ENCODE peak calls at places on chromosomes 16 and 17, in five cellular contexts. D, B, H, S and A are unnamed samples.

GRCh38 chr16:73171380-73171779 is 123.5 kb upstream of the ZFHX3 start:
- DNase-seq in D (no peak), B (no peak), H (no peak), S (no peak), A (no peak)

GRCh38 chr17:58691701-58692238 is at the start of gene TEX14:
- DNase-seq in D (no peak), B (peak), H (no peak), S (no peak), A (no peak)

GRCh38 chr16:81597079-81597658 is 152.6 kb downstream of the CMIP start:
- DNase-seq in D (no peak), B (peak), H (no peak), S (no peak), A (no peak)

GRCh38 chr16:88857728-88858339 is 907 bp downstream of the TRAPPC2L start:
- DNase-seq in D (peak), B (peak), H (peak), S (peak), A (peak)

GRCh38 chr17:29084476-29085148 is 41.7 kb downstream of the PIPOX start:
- DNase-seq in D (no peak), B (no peak), H (peak), S (no peak), A (no peak)

GRCh38 chr17:16989953-16990860 is 18.3 kb upstream of the TNFRSF13B start:
- DNase-seq in D (no peak), B (no peak), H (no peak), S (no peak), A (no peak)

GRCh38 chr17:40315678-40316570 is 6.9 kb downstream of the RARA start:
- DNase-seq in D (no peak), B (no peak), H (no peak), S (no peak), A (no peak)

GRCh38 chr17:737561-738113 is 5.2 kb downstream of the TLCD3A start:
- DNase-seq in D (no peak), B (no peak), H (no peak), S (no peak), A (no peak)

GRCh38 chr17:27433521-27433920 is 22.7 kb upstream of the KSR1 start:
- DNase-seq in D (no peak), B (no peak), H (no peak), S (no peak), A (no peak)

GRCh38 chr16:82108774-82109173 is 61.2 kb downstream of the MPHOSPH6 start:
- DNase-seq in D (no peak), B (no peak), H (no peak), S (no peak), A (no peak)

GRCh38 chr17:50943575-50943933 is 77.4 kb upstream of the TOB1 start:
- DNase-seq in D (no peak), B (peak), H (no peak), S (no peak), A (no peak)

GRCh38 chr16:22139732-22140131 is 22.6 kb upstream of the SDR42E2 start:
- DNase-seq in D (no peak), B (no peak), H (no peak), S (no peak), A (no peak)

GRCh38 chr16:66588981-66589713 is 9.9 kb downstream of the CMTM2 start:
- DNase-seq in D (peak), B (no peak), H (no peak), S (peak), A (peak)

GRCh38 chr17:77441130-77441920 is 300.6 kb downstream of the SEC14L1 start:
- DNase-seq in D (no peak), B (no peak), H (no peak), S (peak), A (peak)

GRCh38 chr16:77169650-77170236 is 21.2 kb upstream of the MON1B start:
- DNase-seq in D (peak), B (peak), H (peak), S (peak), A (peak)

GRCh38 chr16:72860726-72861562 is 187.0 kb downstream of the ZFHX3 start:
- DNase-seq in D (no peak), B (peak), H (no peak), S (no peak), A (no peak)

GRCh38 chr17:5097101-5097834 is 14.4 kb downstream of the ZNF232 start:
- DNase-seq in D (no peak), B (no peak), H (peak), S (no peak), A (no peak)

GRCh38 chr16:30067584-30067916 is 2.0 kb downstream of the ALDOA start:
- DNase-seq in D (no peak), B (no peak), H (no peak), S (no peak), A (no peak)

GRCh38 chr16:85303354-85303883 is 191.1 kb upstream of the CIBAR2 start:
- DNase-seq in D (peak), B (no peak), H (peak), S (peak), A (peak)

GRCh38 chr17:8225813-8226535 is 15.6 kb upstream of the AURKB start:
- DNase-seq in D (peak), B (peak), H (peak), S (peak), A (peak)